ENCODE peak calls at places on chromosomes 12 and 14, in ten cellular contexts. One of them, this sample, is unnamed.

GRCh38 chr14:90559811-90560492 is 163.1 kb downstream of the CALM1 start:
- DNase-seq in Kasumi-1: no peak
- DNase-seq in progenitor cell of endocrine pancreas: no peak
- DNase-seq in hepatocyte: no peak
- DNase-seq in aorta: peak; percentile 66
- DNase-seq in anterior cingulate cortex: no peak
- DNase-seq in psoas muscle: no peak
- DNase-seq in NCI-H1417: peak; percentile 61
- DNase-seq in T-cell: no peak
- DNase-seq in iris pigment epithelial cell: no peak
- DNase-seq in this sample: no peak

GRCh38 chr12:3132636-3133409 is 55.6 kb downstream of the TSPAN9 start:
- DNase-seq in progenitor cell of endocrine pancreas: no peak
- DNase-seq in hepatocyte: peak; percentile 59
- DNase-seq in NCI-H1417: no peak
- DNase-seq in anterior cingulate cortex: no peak
- DNase-seq in Kasumi-1: no peak
- DNase-seq in aorta: peak; percentile 38
- DNase-seq in psoas muscle: no peak
- DNase-seq in iris pigment epithelial cell: peak; percentile 61
- DNase-seq in T-cell: no peak
- DNase-seq in this sample: no peak

GRCh38 chr12:98743362-98743953 is 98.4 kb downstream of the APAF1 start:
- DNase-seq in T-cell: no peak
- DNase-seq in Kasumi-1: peak; percentile 70
- DNase-seq in aorta: no peak
- DNase-seq in iris pigment epithelial cell: peak; percentile 41
- DNase-seq in NCI-H1417: no peak
- DNase-seq in anterior cingulate cortex: peak; percentile 37
- DNase-seq in progenitor cell of endocrine pancreas: no peak
- DNase-seq in hepatocyte: no peak
- DNase-seq in psoas muscle: no peak
- DNase-seq in this sample: peak; percentile 46

GRCh38 chr14:84806627-84807026 is 723.3 kb upstream of the FLRT2 start:
- DNase-seq in NCI-H1417: no peak
- DNase-seq in Kasumi-1: no peak
- DNase-seq in anterior cingulate cortex: no peak
- DNase-seq in progenitor cell of endocrine pancreas: no peak
- DNase-seq in hepatocyte: no peak
- DNase-seq in iris pigment epithelial cell: peak; percentile 33
- DNase-seq in T-cell: no peak
- DNase-seq in aorta: no peak
- DNase-seq in psoas muscle: no peak
- DNase-seq in this sample: peak; percentile 94

GRCh38 chr14:29759521-29760340 is 167.9 kb downstream of the PRKD1 start:
- DNase-seq in hepatocyte: no peak
- DNase-seq in anterior cingulate cortex: no peak
- DNase-seq in progenitor cell of endocrine pancreas: no peak
- DNase-seq in NCI-H1417: no peak
- DNase-seq in psoas muscle: no peak
- DNase-seq in Kasumi-1: no peak
- DNase-seq in iris pigment epithelial cell: peak; percentile 50
- DNase-seq in aorta: no peak
- DNase-seq in T-cell: no peak
- DNase-seq in this sample: no peak

GRCh38 chr12:6093764-6094163 is 30.7 kb downstream of the VWF start:
- DNase-seq in aorta: no peak
- DNase-seq in T-cell: no peak
- DNase-seq in psoas muscle: no peak
- DNase-seq in hepatocyte: no peak
- DNase-seq in progenitor cell of endocrine pancreas: no peak
- DNase-seq in anterior cingulate cortex: no peak
- DNase-seq in iris pigment epithelial cell: no peak
- DNase-seq in NCI-H1417: no peak
- DNase-seq in Kasumi-1: no peak
- DNase-seq in this sample: no peak

GRCh38 chr14:101035466-101036225 is 132.1 kb upstream of the RTL1 start:
- DNase-seq in NCI-H1417: no peak
- DNase-seq in progenitor cell of endocrine pancreas: no peak
- DNase-seq in T-cell: no peak
- DNase-seq in hepatocyte: no peak
- DNase-seq in psoas muscle: no peak
- DNase-seq in aorta: peak; percentile 49
- DNase-seq in iris pigment epithelial cell: no peak
- DNase-seq in Kasumi-1: no peak
- DNase-seq in anterior cingulate cortex: no peak
- DNase-seq in this sample: no peak

GRCh38 chr12:48978291-48978740 is at the start of gene WNT1:
- DNase-seq in hepatocyte: no peak
- DNase-seq in iris pigment epithelial cell: no peak
- DNase-seq in aorta: peak; percentile 79
- DNase-seq in progenitor cell of endocrine pancreas: no peak
- DNase-seq in psoas muscle: no peak
- DNase-seq in anterior cingulate cortex: no peak
- DNase-seq in Kasumi-1: no peak
- DNase-seq in T-cell: no peak
- DNase-seq in NCI-H1417: peak; percentile 58
- DNase-seq in this sample: no peak

GRCh38 chr12:97758102-97758501 is 295.5 kb downstream of the RMST start:
- DNase-seq in NCI-H1417: no peak
- DNase-seq in iris pigment epithelial cell: no peak
- DNase-seq in T-cell: no peak
- DNase-seq in Kasumi-1: no peak
- DNase-seq in anterior cingulate cortex: no peak
- DNase-seq in hepatocyte: no peak
- DNase-seq in progenitor cell of endocrine pancreas: no peak
- DNase-seq in aorta: no peak
- DNase-seq in psoas muscle: no peak
- DNase-seq in this sample: no peak

GRCh38 chr12:80946591-80946990 is 8.9 kb upstream of the LIN7A start:
- DNase-seq in progenitor cell of endocrine pancreas: no peak
- DNase-seq in T-cell: no peak
- DNase-seq in Kasumi-1: peak; percentile 31
- DNase-seq in psoas muscle: no peak
- DNase-seq in aorta: no peak
- DNase-seq in iris pigment epithelial cell: peak; percentile 10
- DNase-seq in hepatocyte: no peak
- DNase-seq in NCI-H1417: peak; percentile 25
- DNase-seq in anterior cingulate cortex: no peak
- DNase-seq in this sample: no peak

GRCh38 chr14:64060648-64061096 is 207.9 kb downstream of the SYNE2 start:
- DNase-seq in anterior cingulate cortex: no peak
- DNase-seq in hepatocyte: no peak
- DNase-seq in iris pigment epithelial cell: peak; percentile 31
- DNase-seq in progenitor cell of endocrine pancreas: no peak
- DNase-seq in T-cell: no peak
- DNase-seq in NCI-H1417: no peak
- DNase-seq in Kasumi-1: no peak
- DNase-seq in psoas muscle: no peak
- DNase-seq in aorta: no peak
- DNase-seq in this sample: peak; percentile 34

GRCh38 chr12:57268264-57268663 is 17.3 kb upstream of the STAC3 start:
- DNase-seq in anterior cingulate cortex: no peak
- DNase-seq in T-cell: no peak
- DNase-seq in iris pigment epithelial cell: peak; percentile 16
- DNase-seq in hepatocyte: no peak
- DNase-seq in NCI-H1417: no peak
- DNase-seq in aorta: no peak
- DNase-seq in progenitor cell of endocrine pancreas: no peak
- DNase-seq in Kasumi-1: no peak
- DNase-seq in psoas muscle: no peak
- DNase-seq in this sample: no peak

GRCh38 chr14:24366664-24367505 is 1.1 kb upstream of the NFATC4 start:
- DNase-seq in NCI-H1417: peak; percentile 100
- DNase-seq in psoas muscle: peak; percentile 88
- DNase-seq in T-cell: no peak
- DNase-seq in aorta: peak; percentile 98
- DNase-seq in anterior cingulate cortex: peak; percentile 49
- DNase-seq in progenitor cell of endocrine pancreas: peak; percentile 89
- DNase-seq in iris pigment epithelial cell: peak; percentile 93
- DNase-seq in Kasumi-1: no peak
- DNase-seq in hepatocyte: peak; percentile 96
- DNase-seq in this sample: peak; percentile 64

GRCh38 chr12:95637471-95638155 is 86.3 kb upstream of the USP44 start:
- DNase-seq in iris pigment epithelial cell: peak; percentile 76
- DNase-seq in NCI-H1417: no peak
- DNase-seq in psoas muscle: no peak
- DNase-seq in anterior cingulate cortex: no peak
- DNase-seq in Kasumi-1: no peak
- DNase-seq in progenitor cell of endocrine pancreas: no peak
- DNase-seq in T-cell: no peak
- DNase-seq in hepatocyte: no peak
- DNase-seq in aorta: no peak
- DNase-seq in this sample: peak; percentile 99

GRCh38 chr12:12896261-12896660 is 4.9 kb downstream of the GPRC5A start:
- DNase-seq in hepatocyte: no peak
- DNase-seq in NCI-H1417: no peak
- DNase-seq in iris pigment epithelial cell: peak; percentile 83
- DNase-seq in anterior cingulate cortex: no peak
- DNase-seq in T-cell: no peak
- DNase-seq in Kasumi-1: no peak
- DNase-seq in psoas muscle: no peak
- DNase-seq in progenitor cell of endocrine pancreas: no peak
- DNase-seq in aorta: no peak
- DNase-seq in this sample: no peak

GRCh38 chr12:48968467-48968866 is 3.1 kb downstream of the WNT10B start:
- DNase-seq in anterior cingulate cortex: no peak
- DNase-seq in progenitor cell of endocrine pancreas: no peak
- DNase-seq in psoas muscle: no peak
- DNase-seq in iris pigment epithelial cell: no peak
- DNase-seq in T-cell: no peak
- DNase-seq in hepatocyte: no peak
- DNase-seq in NCI-H1417: no peak
- DNase-seq in aorta: no peak
- DNase-seq in Kasumi-1: no peak
- DNase-seq in this sample: no peak

GRCh38 chr14:70086685-70087379 is 101.9 kb downstream of the SLC8A3 start:
- DNase-seq in hepatocyte: peak; percentile 78
- DNase-seq in T-cell: no peak
- DNase-seq in progenitor cell of endocrine pancreas: no peak
- DNase-seq in iris pigment epithelial cell: peak; percentile 61
- DNase-seq in Kasumi-1: peak; percentile 67
- DNase-seq in NCI-H1417: peak; percentile 76
- DNase-seq in anterior cingulate cortex: peak; percentile 5
- DNase-seq in aorta: no peak
- DNase-seq in psoas muscle: peak; percentile 15
- DNase-seq in this sample: peak; percentile 53

GRCh38 chr14:90109858-90110257 is 48.1 kb downstream of the KCNK13 start:
- DNase-seq in hepatocyte: no peak
- DNase-seq in T-cell: no peak
- DNase-seq in anterior cingulate cortex: no peak
- DNase-seq in psoas muscle: no peak
- DNase-seq in Kasumi-1: peak; percentile 29
- DNase-seq in NCI-H1417: peak; percentile 39
- DNase-seq in progenitor cell of endocrine pancreas: no peak
- DNase-seq in iris pigment epithelial cell: peak; percentile 3
- DNase-seq in aorta: no peak
- DNase-seq in this sample: no peak

GRCh38 chr14:48575772-48576171 is 900.4 kb upstream of the MDGA2 start:
- DNase-seq in psoas muscle: no peak
- DNase-seq in aorta: no peak
- DNase-seq in NCI-H1417: peak; percentile 63
- DNase-seq in progenitor cell of endocrine pancreas: peak; percentile 10
- DNase-seq in iris pigment epithelial cell: no peak
- DNase-seq in hepatocyte: no peak
- DNase-seq in T-cell: no peak
- DNase-seq in Kasumi-1: no peak
- DNase-seq in anterior cingulate cortex: no peak
- DNase-seq in this sample: no peak

GRCh38 chr14:76050797-76051392 is 65.3 kb downstream of the IFT43 start:
- DNase-seq in T-cell: peak; percentile 17
- DNase-seq in iris pigment epithelial cell: peak; percentile 56
- DNase-seq in NCI-H1417: peak; percentile 85
- DNase-seq in progenitor cell of endocrine pancreas: peak; percentile 57
- DNase-seq in aorta: no peak
- DNase-seq in psoas muscle: no peak
- DNase-seq in hepatocyte: peak; percentile 79
- DNase-seq in Kasumi-1: peak; percentile 65
- DNase-seq in anterior cingulate cortex: peak; percentile 51
- DNase-seq in this sample: peak; percentile 75

GRCh38 chr14:60092516-60092915 is 793 bp downstream of the PCNX4 start:
- DNase-seq in psoas muscle: peak; percentile 16
- DNase-seq in anterior cingulate cortex: no peak
- DNase-seq in iris pigment epithelial cell: peak; percentile 62
- DNase-seq in progenitor cell of endocrine pancreas: no peak
- DNase-seq in hepatocyte: peak; percentile 38
- DNase-seq in aorta: no peak
- DNase-seq in NCI-H1417: no peak
- DNase-seq in T-cell: no peak
- DNase-seq in Kasumi-1: peak; percentile 44
- DNase-seq in this sample: peak; percentile 56

GRCh38 chr14:75519826-75520692 is 2.2 kb upstream of the BATF start:
- DNase-seq in T-cell: no peak
- DNase-seq in aorta: no peak
- DNase-seq in NCI-H1417: no peak
- DNase-seq in iris pigment epithelial cell: peak; percentile 59
- DNase-seq in Kasumi-1: no peak
- DNase-seq in psoas muscle: no peak
- DNase-seq in anterior cingulate cortex: no peak
- DNase-seq in hepatocyte: no peak
- DNase-seq in progenitor cell of endocrine pancreas: no peak
- DNase-seq in this sample: no peak

GRCh38 chr12:8035440-8036010 is 3.0 kb downstream of the FOXJ2 start:
- DNase-seq in progenitor cell of endocrine pancreas: no peak
- DNase-seq in aorta: peak; percentile 48
- DNase-seq in iris pigment epithelial cell: peak; percentile 23
- DNase-seq in anterior cingulate cortex: no peak
- DNase-seq in NCI-H1417: no peak
- DNase-seq in T-cell: no peak
- DNase-seq in Kasumi-1: no peak
- DNase-seq in hepatocyte: peak; percentile 32
- DNase-seq in psoas muscle: no peak
- DNase-seq in this sample: no peak

GRCh38 chr12:123387508-123388217 is 3.7 kb downstream of the KMT5A start:
- DNase-seq in hepatocyte: no peak
- DNase-seq in Kasumi-1: no peak
- DNase-seq in progenitor cell of endocrine pancreas: no peak
- DNase-seq in anterior cingulate cortex: no peak
- DNase-seq in aorta: no peak
- DNase-seq in psoas muscle: no peak
- DNase-seq in NCI-H1417: no peak
- DNase-seq in iris pigment epithelial cell: no peak
- DNase-seq in T-cell: no peak
- DNase-seq in this sample: no peak

GRCh38 chr14:90781876-90782275 is 34.4 kb downstream of the TTC7B start:
- DNase-seq in T-cell: no peak
- DNase-seq in hepatocyte: no peak
- DNase-seq in aorta: no peak
- DNase-seq in NCI-H1417: no peak
- DNase-seq in Kasumi-1: no peak
- DNase-seq in psoas muscle: no peak
- DNase-seq in progenitor cell of endocrine pancreas: no peak
- DNase-seq in iris pigment epithelial cell: no peak
- DNase-seq in anterior cingulate cortex: no peak
- DNase-seq in this sample: no peak

GRCh38 chr14:41476526-41476925 is 130.2 kb upstream of the LRFN5 start:
- DNase-seq in Kasumi-1: no peak
- DNase-seq in psoas muscle: no peak
- DNase-seq in progenitor cell of endocrine pancreas: no peak
- DNase-seq in anterior cingulate cortex: no peak
- DNase-seq in iris pigment epithelial cell: peak; percentile 31
- DNase-seq in hepatocyte: no peak
- DNase-seq in NCI-H1417: no peak
- DNase-seq in aorta: no peak
- DNase-seq in T-cell: no peak
- DNase-seq in this sample: no peak